ENCODE peak calls at places on chromosomes 6 and 20, in nine cellular contexts. One of them, this sample, is unnamed.

GRCh38 chr6:105259912-105260889 is 80.4 kb upstream of the POPDC3 start:
- DNase-seq in mucosa of descending colon: no peak
- DNase-seq in suprapubic skin: no peak
- DNase-seq in pancreas: no peak
- DNase-seq in bronchial epithelial cell: no peak
- DNase-seq in GM12865: no peak
- DNase-seq in ovary: no peak
- DNase-seq in cardiac muscle cell: peak; percentile 11
- DNase-seq in cardiac fibroblast: no peak
- DNase-seq in this sample: no peak

GRCh38 chr6:56951049-56951816 is 3.7 kb upstream of the BEND6 start:
- DNase-seq in bronchial epithelial cell: no peak
- DNase-seq in GM12865: peak; percentile 62
- DNase-seq in pancreas: no peak
- DNase-seq in suprapubic skin: no peak
- DNase-seq in cardiac muscle cell: peak; percentile 33
- DNase-seq in ovary: no peak
- DNase-seq in mucosa of descending colon: no peak
- DNase-seq in cardiac fibroblast: peak; percentile 35
- DNase-seq in this sample: peak; percentile 33

GRCh38 chr6:32214126-32214525 is 9.7 kb downstream of the NOTCH4 start:
- DNase-seq in GM12865: no peak
- DNase-seq in ovary: no peak
- DNase-seq in mucosa of descending colon: no peak
- DNase-seq in suprapubic skin: no peak
- DNase-seq in cardiac muscle cell: no peak
- DNase-seq in bronchial epithelial cell: no peak
- DNase-seq in pancreas: no peak
- DNase-seq in cardiac fibroblast: no peak
- DNase-seq in this sample: no peak

GRCh38 chr6:33313105-33313708 is 671 bp downstream of the TAPBP start:
- DNase-seq in cardiac muscle cell: peak; percentile 29
- DNase-seq in ovary: no peak
- DNase-seq in mucosa of descending colon: peak; percentile 63
- DNase-seq in cardiac fibroblast: peak; percentile 31
- DNase-seq in GM12865: peak; percentile 34
- DNase-seq in bronchial epithelial cell: no peak
- DNase-seq in pancreas: peak; percentile 86
- DNase-seq in suprapubic skin: no peak
- DNase-seq in this sample: no peak

GRCh38 chr6:128929869-128930268 is 46.9 kb downstream of the LAMA2 start:
- DNase-seq in bronchial epithelial cell: no peak
- DNase-seq in suprapubic skin: no peak
- DNase-seq in cardiac fibroblast: no peak
- DNase-seq in GM12865: no peak
- DNase-seq in cardiac muscle cell: no peak
- DNase-seq in ovary: no peak
- DNase-seq in pancreas: peak; percentile 41
- DNase-seq in mucosa of descending colon: no peak
- DNase-seq in this sample: no peak

GRCh38 chr6:35717449-35718353 is 19.1 kb upstream of the ARMC12 start:
- DNase-seq in ovary: no peak
- DNase-seq in suprapubic skin: no peak
- DNase-seq in GM12865: no peak
- DNase-seq in bronchial epithelial cell: no peak
- DNase-seq in cardiac muscle cell: no peak
- DNase-seq in cardiac fibroblast: no peak
- DNase-seq in pancreas: no peak
- DNase-seq in mucosa of descending colon: no peak
- DNase-seq in this sample: no peak

GRCh38 chr6:113734886-113735481 is 122.2 kb upstream of the MARCKS start:
- DNase-seq in suprapubic skin: no peak
- DNase-seq in cardiac fibroblast: peak; percentile 46
- DNase-seq in pancreas: no peak
- DNase-seq in GM12865: no peak
- DNase-seq in ovary: no peak
- DNase-seq in bronchial epithelial cell: peak; percentile 62
- DNase-seq in mucosa of descending colon: no peak
- DNase-seq in cardiac muscle cell: peak; percentile 47
- DNase-seq in this sample: peak; percentile 29

GRCh38 chr6:22113046-22113766 is 183.6 kb downstream of the PRL start:
- DNase-seq in bronchial epithelial cell: peak; percentile 100
- DNase-seq in cardiac muscle cell: peak; percentile 98
- DNase-seq in suprapubic skin: no peak
- DNase-seq in pancreas: no peak
- DNase-seq in GM12865: no peak
- DNase-seq in cardiac fibroblast: peak; percentile 97
- DNase-seq in ovary: peak; percentile 68
- DNase-seq in mucosa of descending colon: no peak
- DNase-seq in this sample: peak; percentile 99

GRCh38 chr6:159898519-159898918 is 7.7 kb downstream of the MAS1 start:
- DNase-seq in suprapubic skin: no peak
- DNase-seq in cardiac muscle cell: no peak
- DNase-seq in mucosa of descending colon: no peak
- DNase-seq in GM12865: no peak
- DNase-seq in pancreas: no peak
- DNase-seq in cardiac fibroblast: no peak
- DNase-seq in ovary: no peak
- DNase-seq in bronchial epithelial cell: no peak
- DNase-seq in this sample: no peak

GRCh38 chr6:25442898-25443297 is 163.7 kb downstream of the CARMIL1 start:
- DNase-seq in GM12865: no peak
- DNase-seq in bronchial epithelial cell: no peak
- DNase-seq in mucosa of descending colon: no peak
- DNase-seq in cardiac fibroblast: no peak
- DNase-seq in pancreas: no peak
- DNase-seq in ovary: no peak
- DNase-seq in suprapubic skin: no peak
- DNase-seq in cardiac muscle cell: no peak
- DNase-seq in this sample: no peak

GRCh38 chr20:2230671-2231488 is 64.9 kb upstream of the TGM3 start:
- DNase-seq in ovary: no peak
- DNase-seq in mucosa of descending colon: peak; percentile 24
- DNase-seq in suprapubic skin: no peak
- DNase-seq in cardiac muscle cell: no peak
- DNase-seq in pancreas: no peak
- DNase-seq in GM12865: no peak
- DNase-seq in cardiac fibroblast: peak; percentile 5
- DNase-seq in bronchial epithelial cell: no peak
- DNase-seq in this sample: no peak

GRCh38 chr20:17508756-17509155 is 22.4 kb downstream of the BFSP1 start:
- DNase-seq in bronchial epithelial cell: no peak
- DNase-seq in GM12865: no peak
- DNase-seq in cardiac muscle cell: no peak
- DNase-seq in mucosa of descending colon: no peak
- DNase-seq in pancreas: peak; percentile 40
- DNase-seq in suprapubic skin: no peak
- DNase-seq in ovary: no peak
- DNase-seq in cardiac fibroblast: no peak
- DNase-seq in this sample: no peak
- TF ChIP-seq CTCF in bronchial epithelial cell: no peak
- TF ChIP-seq CTCF in GM12865: no peak
- TF ChIP-seq CTCF in cardiac muscle cell: no peak
- TF ChIP-seq CTCF in mucosa of descending colon: no peak
- TF ChIP-seq CTCF in pancreas: no peak
- TF ChIP-seq CTCF in suprapubic skin: no peak
- TF ChIP-seq CTCF in ovary: no peak
- TF ChIP-seq CTCF in cardiac fibroblast: no peak
- TF ChIP-seq CTCF in this sample: no peak

GRCh38 chr6:26576407-26576843 is 20.3 kb upstream of the ABT1 start:
- DNase-seq in bronchial epithelial cell: no peak
- DNase-seq in cardiac muscle cell: peak; percentile 6
- DNase-seq in suprapubic skin: no peak
- DNase-seq in cardiac fibroblast: no peak
- DNase-seq in ovary: no peak
- DNase-seq in mucosa of descending colon: no peak
- DNase-seq in GM12865: no peak
- DNase-seq in pancreas: no peak
- DNase-seq in this sample: no peak
- H3K4me3 ChIP-seq in bronchial epithelial cell: no peak overlapping the region
- H3K4me3 ChIP-seq in cardiac muscle cell: peak overlapping the region; percentile 15
- H3K4me3 ChIP-seq in suprapubic skin: no peak overlapping the region
- H3K4me3 ChIP-seq in cardiac fibroblast: peak overlapping the region; percentile 58
- H3K4me3 ChIP-seq in ovary: no peak overlapping the region
- H3K4me3 ChIP-seq in mucosa of descending colon: no peak overlapping the region
- H3K4me3 ChIP-seq in GM12865: peak overlapping the region; percentile 69
- H3K4me3 ChIP-seq in pancreas: no peak overlapping the region
- H3K4me3 ChIP-seq in this sample: peak overlapping the region; percentile 63

GRCh38 chr20:37095108-37095608 is 639 bp downstream of the RBL1 start:
- DNase-seq in cardiac fibroblast: peak; percentile 3
- DNase-seq in cardiac muscle cell: no peak
- DNase-seq in mucosa of descending colon: peak; percentile 23
- DNase-seq in suprapubic skin: no peak
- DNase-seq in GM12865: peak; percentile 75
- DNase-seq in ovary: no peak
- DNase-seq in bronchial epithelial cell: no peak
- DNase-seq in pancreas: no peak
- DNase-seq in this sample: peak; percentile 5

GRCh38 chr20:37096415-37097039 is 730 bp upstream of the RBL1 start:
- DNase-seq in bronchial epithelial cell: no peak
- DNase-seq in pancreas: no peak
- DNase-seq in ovary: no peak
- DNase-seq in cardiac muscle cell: no peak
- DNase-seq in GM12865: peak; percentile 71
- DNase-seq in suprapubic skin: no peak
- DNase-seq in cardiac fibroblast: peak; percentile 2
- DNase-seq in mucosa of descending colon: no peak
- DNase-seq in this sample: no peak

GRCh38 chr20:37090357-37090871 is 5.4 kb downstream of the RBL1 start:
- DNase-seq in cardiac fibroblast: no peak
- DNase-seq in mucosa of descending colon: no peak
- DNase-seq in suprapubic skin: no peak
- DNase-seq in cardiac muscle cell: no peak
- DNase-seq in GM12865: no peak
- DNase-seq in bronchial epithelial cell: no peak
- DNase-seq in ovary: no peak
- DNase-seq in pancreas: no peak
- DNase-seq in this sample: no peak

GRCh38 chr20:37095609-37096414 is at the start of gene RBL1:
- DNase-seq in GM12865: peak; percentile 95
- DNase-seq in suprapubic skin: peak; percentile 89
- DNase-seq in ovary: peak; percentile 85
- DNase-seq in cardiac fibroblast: peak; percentile 85
- DNase-seq in mucosa of descending colon: peak; percentile 87
- DNase-seq in bronchial epithelial cell: peak; percentile 52
- DNase-seq in pancreas: peak; percentile 92
- DNase-seq in cardiac muscle cell: peak; percentile 84
- DNase-seq in this sample: peak; percentile 78
- TF ChIP-seq CTCF in GM12865: no peak
- TF ChIP-seq CTCF in suprapubic skin: peak; percentile 8
- TF ChIP-seq CTCF in ovary: peak; percentile 36
- TF ChIP-seq CTCF in cardiac fibroblast: peak; percentile 44
- TF ChIP-seq CTCF in mucosa of descending colon: peak; percentile 8
- TF ChIP-seq CTCF in bronchial epithelial cell: peak; percentile 48
- TF ChIP-seq CTCF in pancreas: no peak
- TF ChIP-seq CTCF in cardiac muscle cell: peak; percentile 37
- TF ChIP-seq CTCF in this sample: peak; percentile 40

GRCh38 chr6:44342052-44342451 is 398 bp upstream of the SPATS1 start:
- DNase-seq in bronchial epithelial cell: no peak
- DNase-seq in suprapubic skin: no peak
- DNase-seq in ovary: peak; percentile 26
- DNase-seq in pancreas: no peak
- DNase-seq in cardiac muscle cell: peak; percentile 27
- DNase-seq in cardiac fibroblast: peak; percentile 12
- DNase-seq in mucosa of descending colon: no peak
- DNase-seq in GM12865: no peak
- DNase-seq in this sample: no peak
- H3K4me3 ChIP-seq in bronchial epithelial cell: no peak overlapping the region
- H3K4me3 ChIP-seq in suprapubic skin: peak overlapping the region; percentile 34
- H3K4me3 ChIP-seq in ovary: no peak overlapping the region
- H3K4me3 ChIP-seq in pancreas: no peak overlapping the region
- H3K4me3 ChIP-seq in cardiac muscle cell: no peak overlapping the region
- H3K4me3 ChIP-seq in cardiac fibroblast: no peak overlapping the region
- H3K4me3 ChIP-seq in mucosa of descending colon: no peak overlapping the region
- H3K4me3 ChIP-seq in GM12865: no peak overlapping the region
- H3K4me3 ChIP-seq in this sample: no peak overlapping the region

This sample was measured in fibroblast of pulmonary artery.